ENCODE peak calls at places on chromosomes 11 and 22, in eight cellular contexts. T, L, A, N, B, V, Z and C are unnamed samples.

GRCh38 chr22:39653787-39654077 is 83.2 kb downstream of the CACNA1I start:
- DNase-seq in T (no peak), L (no peak), A (no peak), N (no peak), B (no peak), V (no peak), Z (no peak), C (no peak)

GRCh38 chr22:21074092-21074715 is 28.5 kb downstream of the LRRC74B start:
- DNase-seq in T (no peak), L (no peak), A (peak; percentile 32), N (no peak), B (no peak), V (no peak), Z (no peak), C (no peak)

GRCh38 chr11:75024068-75024449 is 35.3 kb downstream of the NEU3 start:
- DNase-seq in T (no peak), L (no peak), A (no peak), N (no peak), B (no peak), V (no peak), Z (no peak), C (no peak)

GRCh38 chr11:105937331-105937730 is 84.7 kb downstream of the MSANTD4 start:
- DNase-seq in T (no peak), L (peak; percentile 63), A (peak; percentile 17), N (no peak), B (no peak), V (no peak), Z (no peak), C (no peak)

GRCh38 chr11:15674756-15675155 is 560.0 kb downstream of the INSC start:
- DNase-seq in T (no peak), L (no peak), A (no peak), N (no peak), B (no peak), V (no peak), Z (no peak), C (no peak)

GRCh38 chr22:42397332-42398246 is 34.6 kb downstream of the NFAM1 start:
- DNase-seq in T (no peak), L (no peak), A (no peak), N (no peak), B (no peak), V (no peak), Z (no peak), C (no peak)

GRCh38 chr22:46546466-46547178 is 9.2 kb upstream of the CELSR1 start:
- DNase-seq in T (no peak), L (no peak), A (no peak), N (peak; percentile 61), B (peak; percentile 88), V (no peak), Z (no peak), C (no peak)

GRCh38 chr11:38296211-38296776 is 1698.3 kb upstream of the RAG2 start:
- DNase-seq in T (no peak), L (no peak), A (no peak), N (no peak), B (no peak), V (no peak), Z (no peak), C (no peak)

GRCh38 chr11:121347094-121347493 is 54.5 kb downstream of the SC5D start:
- DNase-seq in T (no peak), L (no peak), A (no peak), N (no peak), B (no peak), V (no peak), Z (no peak), C (no peak)

GRCh38 chr11:70628881-70629844 is 230.8 kb downstream of the CTTN start:
- DNase-seq in T (no peak), L (no peak), A (no peak), N (no peak), B (no peak), V (no peak), Z (no peak), C (no peak)

GRCh38 chr11:113752932-113753331 is 20.6 kb downstream of the ZW10 start:
- DNase-seq in T (no peak), L (no peak), A (no peak), N (no peak), B (no peak), V (no peak), Z (no peak), C (no peak)

GRCh38 chr11:125372911-125373310 is 123.2 kb downstream of the FEZ1 start:
- DNase-seq in T (no peak), L (no peak), A (no peak), N (no peak), B (peak; percentile 6), V (no peak), Z (no peak), C (no peak)

GRCh38 chr11:12090761-12091261 is 19.6 kb upstream of the MICAL2 start:
- DNase-seq in T (no peak), L (no peak), A (no peak), N (peak; percentile 40), B (no peak), V (no peak), Z (no peak), C (no peak)

GRCh38 chr11:84884836-84885235 is 742.3 kb downstream of the DLG2 start:
- DNase-seq in T (no peak), L (no peak), A (no peak), N (no peak), B (no peak), V (no peak), Z (no peak), C (no peak)
- TF ChIP-seq CTCF in T (no peak), L (no peak), A (no peak), N (no peak), B (no peak), V (no peak), Z (no peak), C (no peak)

GRCh38 chr11:72851726-72852125 is 37.5 kb downstream of the ATG16L2 start:
- DNase-seq in T (no peak), L (no peak), A (no peak), N (no peak), B (no peak), V (no peak), Z (no peak), C (no peak)

GRCh38 chr11:72860592-72860991 is 46.4 kb downstream of the ATG16L2 start:
- DNase-seq in T (no peak), L (no peak), A (no peak), N (no peak), B (no peak), V (no peak), Z (no peak), C (no peak)

GRCh38 chr11:72856065-72856464 is 41.9 kb downstream of the ATG16L2 start:
- DNase-seq in T (no peak), L (no peak), A (no peak), N (no peak), B (no peak), V (no peak), Z (no peak), C (no peak)

GRCh38 chr11:72860010-72860409 is 45.8 kb downstream of the ATG16L2 start:
- DNase-seq in T (no peak), L (no peak), A (no peak), N (no peak), B (no peak), V (no peak), Z (no peak), C (no peak)

DNA sequence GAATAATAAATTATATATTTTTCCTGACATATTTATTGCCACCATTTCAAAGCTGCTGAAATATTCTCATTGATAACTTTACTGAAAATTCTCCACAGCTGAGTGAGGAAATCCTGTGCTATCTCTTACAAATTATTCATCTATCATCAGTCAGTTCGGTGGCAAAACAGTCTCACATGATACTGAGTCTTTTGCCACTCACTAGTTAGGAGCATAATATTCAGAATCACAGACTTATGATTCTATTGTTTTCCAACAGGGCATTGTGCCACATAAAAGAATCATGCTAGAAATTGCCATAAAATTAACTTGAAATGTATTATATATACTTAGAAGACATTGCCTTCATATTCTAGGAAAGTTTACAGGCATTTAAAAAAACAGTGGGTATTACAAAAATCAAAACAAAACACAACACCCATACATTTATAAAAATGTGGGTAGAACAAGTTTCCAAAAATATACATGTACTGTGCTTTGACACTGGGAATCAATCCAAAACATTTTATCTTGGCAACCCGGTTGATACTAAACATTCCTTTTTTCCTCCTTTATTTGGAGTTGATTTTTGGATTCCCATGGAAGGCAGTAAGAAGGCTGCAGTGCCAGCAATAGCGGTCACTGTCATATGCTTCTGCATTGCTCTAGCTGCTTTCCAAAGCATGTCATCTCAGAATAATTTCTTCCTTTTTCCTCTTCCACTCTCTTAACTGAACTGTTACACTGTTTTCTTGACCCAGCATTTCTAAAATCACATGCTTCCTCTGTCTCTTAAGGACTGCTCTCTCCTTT is 42.5 kb downstream of the ATG16L2 start:
- DNase-seq in T (no peak), L (no peak), A (no peak), N (no peak), B (no peak), V (no peak), Z (no peak), C (no peak)
- TF ChIP-seq CTCF in T (no peak), L (no peak), A (no peak), N (no peak), B (no peak), V (no peak), Z (no peak), C (peak; percentile 49)

GRCh38 chr11:17387280-17387679 is 1.2 kb downstream of the KCNJ11 start:
- DNase-seq in T (no peak), L (no peak), A (no peak), N (no peak), B (peak; percentile 78), V (no peak), Z (no peak), C (no peak)

GRCh38 chr11:17385492-17385891 is 3.0 kb downstream of the KCNJ11 start:
- DNase-seq in T (no peak), L (no peak), A (no peak), N (no peak), B (no peak), V (no peak), Z (no peak), C (no peak)

GRCh38 chr11:17386331-17387084 is 2.0 kb downstream of the KCNJ11 start:
- DNase-seq in T (peak; percentile 78), L (no peak), A (no peak), N (peak; percentile 79), B (peak; percentile 78), V (no peak), Z (peak; percentile 78), C (no peak)

GRCh38 chr11:17384002-17384511 is 4.4 kb downstream of the KCNJ11 start:
- DNase-seq in T (peak; percentile 84), L (no peak), A (peak; percentile 56), N (peak; percentile 87), B (peak; percentile 91), V (peak; percentile 81), Z (peak; percentile 79), C (peak; percentile 90)

GRCh38 chr11:17385926-17386325 is 2.5 kb downstream of the KCNJ11 start:
- DNase-seq in T (no peak), L (no peak), A (no peak), N (no peak), B (no peak), V (no peak), Z (no peak), C (no peak)
- TF ChIP-seq CTCF in T (no peak), L (no peak), A (no peak), N (no peak), B (no peak), V (no peak), Z (no peak), C (no peak)

DNA sequence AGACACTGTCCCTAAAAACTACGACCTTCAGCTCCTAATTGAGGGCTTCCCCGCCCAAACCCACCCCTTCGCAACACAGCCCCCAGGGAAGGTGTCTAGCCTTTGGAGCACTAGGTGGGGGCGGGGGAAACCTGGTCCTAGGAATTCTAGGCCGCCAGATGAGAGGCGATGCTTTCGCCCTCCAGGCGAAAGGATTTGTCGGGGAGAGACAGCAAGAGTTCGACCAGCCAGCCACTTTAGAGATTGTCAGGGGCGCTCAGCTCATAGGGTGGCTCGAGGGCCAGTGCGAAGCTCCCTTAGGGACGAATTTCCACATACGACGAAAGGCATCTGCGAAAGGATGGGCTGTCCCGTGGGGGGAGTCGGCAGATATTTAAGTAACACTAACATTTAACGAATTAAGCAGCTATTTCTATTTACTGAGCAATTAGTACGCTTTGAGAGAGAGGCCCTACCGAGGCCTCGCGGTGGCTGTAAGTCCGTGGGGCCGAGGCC is 5.3 kb downstream of the CD248 start:
- DNase-seq in T (no peak), L (no peak), A (no peak), N (no peak), B (peak; percentile 67), V (no peak), Z (no peak), C (no peak)
- TF ChIP-seq CTCF in T (peak; percentile 89), L (peak; percentile 93), A (no peak), N (no peak), B (peak; percentile 91), V (no peak), Z (no peak), C (no peak)